ENCODE peak calls at places on chromosome 22, in four cellular contexts. I is K562, G is WTC11, A is HepG2. K is an unnamed sample.

GRCh38 chr22:22933807-22934542 is 46.4 kb downstream of the IGLL5 start:
- DNase-seq in I (no peak), G (no peak), A (no peak), K (no peak)

GRCh38 chr22:49588739-49589138 is 238.9 kb downstream of the BRD1 start:
- DNase-seq in I (no peak), G (no peak), A (no peak), K (no peak)

GRCh38 chr22:30444632-30445437 is 19.3 kb downstream of the MTFP1 start:
- DNase-seq in I (peak), G (peak), A (peak), K (no peak)

GRCh38 chr22:43964314-43964857 is 9.1 kb downstream of the SAMM50 start:
- DNase-seq in I (no peak), G (no peak), A (no peak), K (no peak)

GRCh38 chr22:43526951-43527350 is 115.1 kb downstream of the MPPED1 start:
- DNase-seq in I (no peak), G (no peak), A (no peak), K (no peak)

GRCh38 chr22:47189056-47189916 is 426.8 kb downstream of the TBC1D22A start:
- DNase-seq in I (no peak), G (no peak), A (no peak), K (no peak)

GRCh38 chr22:49303781-49304461 is 523.8 kb downstream of the BRD1 start:
- DNase-seq in I (no peak), G (no peak), A (no peak), K (no peak)

GRCh38 chr22:49535126-49535525 is 292.5 kb downstream of the BRD1 start:
- DNase-seq in I (no peak), G (peak), A (no peak), K (no peak)

GRCh38 chr22:50627452-50627913 is 469 bp downstream of the ARSA start:
- DNase-seq in I (no peak), G (peak), A (peak), K (no peak)

GRCh38 chr22:27139935-27140493 is 482.6 kb downstream of the MIAT start:
- DNase-seq in I (no peak), G (no peak), A (no peak), K (no peak)

GRCh38 chr22:30038219-30038618 is 42.0 kb upstream of the HORMAD2 start:
- DNase-seq in I (no peak), G (no peak), A (no peak), K (no peak)

GRCh38 chr22:42078469-42079318 is 806 bp upstream of the SMDT1 start:
- DNase-seq in I (no peak), G (peak), A (no peak), K (no peak)

GRCh38 chr22:22410121-22410520 is 98.4 kb downstream of the ZNF280B start:
- DNase-seq in I (no peak), G (no peak), A (no peak), K (no peak)

GRCh38 chr22:48192071-48192470 is 1429.6 kb downstream of the TBC1D22A start:
- DNase-seq in I (no peak), G (no peak), A (no peak), K (no peak)

GRCh38 chr22:48188211-48188845 is 1425.9 kb downstream of the TBC1D22A start:
- DNase-seq in I (peak), G (no peak), A (no peak), K (no peak)

GRCh38 chr22:48187272-48187855 is 1424.9 kb downstream of the TBC1D22A start:
- DNase-seq in I (no peak), G (no peak), A (no peak), K (no peak)

GRCh38 chr22:48197189-48197690 is 1434.8 kb downstream of the TBC1D22A start:
- DNase-seq in I (no peak), G (no peak), A (no peak), K (no peak)

GRCh38 chr22:48192920-48193319 is 1430.5 kb downstream of the TBC1D22A start:
- DNase-seq in I (no peak), G (no peak), A (no peak), K (no peak)
- TF ChIP-seq CBFB in I (no peak), G (no peak), A (no peak), K (no peak)

GRCh38 chr22:19853058-19853878 is 1.4 kb downstream of the GNB1L start:
- DNase-seq in I (peak), G (no peak), A (no peak), K (no peak)

GRCh38 chr22:19853879-19854777 is 546 bp downstream of the GNB1L start:
- DNase-seq in I (peak), G (peak), A (no peak), K (no peak)

GRCh38 chr22:19854778-19855503 is at the start of the genes GNB1L and RTL10:
- DNase-seq in I (peak), G (peak), A (peak), K (peak)

GRCh38 chr22:19857382-19857781 is 2.7 kb upstream of the GNB1L start:
- DNase-seq in I (no peak), G (no peak), A (no peak), K (no peak)

DNA sequence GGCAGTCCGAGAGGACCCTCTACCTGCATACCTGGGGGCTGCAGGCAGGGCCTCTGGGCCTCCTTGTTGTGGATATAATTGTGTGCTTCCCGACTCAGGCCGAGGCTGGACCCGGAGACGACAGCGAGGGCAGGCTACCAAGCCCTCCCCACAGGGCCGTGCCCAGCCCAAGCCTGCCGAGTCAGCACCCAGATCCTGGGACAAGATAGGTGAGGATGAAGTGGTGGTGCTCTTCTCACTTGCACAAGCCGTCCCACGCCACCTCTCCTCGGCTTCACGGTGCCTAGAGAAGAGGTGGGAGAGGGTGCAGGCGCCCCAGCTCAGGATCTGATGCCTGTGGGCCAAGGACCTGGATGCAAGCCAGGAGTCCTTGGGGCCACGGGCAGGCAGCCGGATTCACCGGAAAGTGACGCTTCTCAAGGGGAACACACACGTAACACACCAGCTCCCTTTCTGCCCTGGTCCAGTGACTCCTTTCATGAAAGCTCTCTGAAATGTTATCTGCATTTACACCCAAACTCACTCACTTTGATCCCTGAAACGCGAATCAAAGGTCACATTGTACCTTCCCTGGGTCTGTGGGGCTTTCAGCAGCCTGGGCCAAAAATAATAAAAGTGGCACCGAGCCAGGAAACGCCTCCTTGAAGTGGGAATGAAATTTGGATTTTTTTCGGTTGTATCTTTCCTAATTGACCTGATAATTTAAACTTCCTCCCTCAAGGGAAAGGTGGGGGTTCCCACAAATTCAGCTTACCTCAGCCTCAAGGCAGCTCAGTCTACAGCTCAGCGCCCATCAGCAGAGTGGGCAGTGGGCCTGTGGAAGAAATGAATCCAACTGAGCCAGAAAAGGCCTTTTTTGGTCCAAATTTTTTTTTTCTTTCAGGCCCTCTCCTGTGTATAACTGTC is 1.1 kb upstream of the GNB1L start:
- DNase-seq in I (peak), G (peak), A (peak), K (peak)
- TF ChIP-seq CBFB in I (no peak), G (no peak), A (no peak), K (no peak)

GRCh38 chr22:45336971-45337431 is 27.3 kb downstream of the FAM118A start:
- DNase-seq in I (no peak), G (no peak), A (no peak), K (no peak)
- TF ChIP-seq CBFB in I (no peak), G (no peak), A (no peak), K (no peak)

GRCh38 chr22:39132871-39133524 is 19.5 kb downstream of the CBX7 start:
- DNase-seq in I (no peak), G (no peak), A (no peak), K (no peak)

GRCh38 chr22:39135092-39135896 is 17.2 kb downstream of the CBX7 start:
- DNase-seq in I (peak), G (peak), A (peak), K (no peak)

GRCh38 chr22:39133871-39134270 is 18.6 kb downstream of the CBX7 start:
- DNase-seq in I (no peak), G (no peak), A (no peak), K (no peak)

GRCh38 chr22:39136317-39136716 is 16.2 kb downstream of the CBX7 start:
- DNase-seq in I (no peak), G (no peak), A (no peak), K (no peak)

DNA sequence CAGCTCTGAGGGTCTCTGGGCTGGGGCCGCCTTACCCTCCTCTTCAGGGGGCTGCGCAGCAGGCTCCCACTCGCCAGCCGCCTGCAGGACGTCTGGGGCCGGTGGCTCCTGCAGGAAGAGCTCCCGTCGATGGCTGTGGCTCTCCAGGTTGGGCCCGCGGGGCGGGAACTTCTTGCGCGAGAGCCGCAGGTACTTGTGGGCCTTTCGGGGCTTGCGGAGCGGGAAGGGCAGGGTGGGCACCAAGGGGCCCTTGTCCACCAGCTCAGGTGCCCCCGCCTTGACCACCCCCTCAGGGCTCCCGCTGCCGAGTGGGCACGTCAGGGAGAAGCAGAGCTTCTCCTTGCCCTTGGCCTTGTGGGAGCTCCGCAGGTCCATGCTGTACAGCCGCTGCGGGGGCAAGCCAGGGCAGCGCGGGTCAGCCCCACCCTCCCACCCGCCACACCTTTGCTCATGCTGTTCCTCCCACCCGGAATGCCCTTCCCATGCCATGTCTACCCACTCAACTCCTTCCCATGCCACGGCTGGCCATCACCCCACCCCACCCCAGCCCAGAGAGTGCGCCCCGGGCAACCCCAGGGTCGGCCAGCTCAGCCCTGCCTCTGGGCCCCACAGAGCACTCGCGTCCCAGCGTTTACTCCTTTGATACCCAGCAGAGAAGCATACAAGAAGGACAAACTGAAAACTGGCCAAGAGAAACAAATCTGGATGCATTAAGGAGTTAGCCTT is 18.0 kb downstream of the CBX7 start:
- DNase-seq in I (no peak), G (no peak), A (no peak), K (no peak)
- TF ChIP-seq CBFB in I (no peak), G (no peak), A (no peak), K (no peak)

GRCh38 chr22:38177926-38178604 is 3.6 kb downstream of the PLA2G6 start:
- DNase-seq in I (peak), G (no peak), A (peak), K (no peak)
- TF ChIP-seq CBFB in I (no peak), G (no peak), A (peak), K (no peak)

GRCh38 chr22:40791241-40791640 is 27.9 kb downstream of the SLC25A17 start:
- DNase-seq in I (no peak), G (no peak), A (no peak), K (no peak)

GRCh38 chr22:40797427-40797826 is 21.7 kb downstream of the SLC25A17 start:
- DNase-seq in I (no peak), G (no peak), A (no peak), K (no peak)

GRCh38 chr22:40789131-40789530 is 30.0 kb downstream of the SLC25A17 start:
- DNase-seq in I (no peak), G (no peak), A (no peak), K (no peak)

GRCh38 chr22:40792451-40792850 is 26.7 kb downstream of the SLC25A17 start:
- DNase-seq in I (no peak), G (no peak), A (no peak), K (no peak)
- TF ChIP-seq CBFB in I (no peak), G (no peak), A (no peak), K (no peak)

K was measured in GM12878.